ENCODE peak calls at places on chromosomes 4 and X, in four cellular contexts. B is CD8-positive, alpha-beta T cell; D is AG04450; L is progenitor cell of endocrine pancreas. W is an unnamed sample.

GRCh38 chrX:133265331-133265730 is 47.2 kb upstream of the TFDP3 start:
- DNase-seq in B (no peak), D (no peak), L (peak; percentile 53), W (no peak)

GRCh38 chrX:154840856-154841255 is 6.4 kb upstream of the SMIM9 start:
- DNase-seq in B (peak; percentile 16), D (peak; percentile 18), L (no peak), W (peak; percentile 48)

GRCh38 chr4:145818001-145818400 is 120.6 kb downstream of the ZNF827 start:
- DNase-seq in B (no peak), D (no peak), L (no peak), W (no peak)

GRCh38 chr4:70591955-70592582 is at the start of gene AMBN:
- DNase-seq in B (no peak), D (no peak), L (no peak), W (no peak)

GRCh38 chrX:30504309-30504708 is 73.3 kb downstream of the TASL start:
- DNase-seq in B (no peak), D (no peak), L (no peak), W (no peak)

GRCh38 chr4:2630556-2631273 is 94.3 kb downstream of the FAM193A start:
- DNase-seq in B (no peak), D (no peak), L (no peak), W (no peak)

GRCh38 chr4:157994863-157995262 is 178.0 kb downstream of the GASK1B start:
- DNase-seq in B (no peak), D (no peak), L (no peak), W (no peak)

GRCh38 chrX:37746268-37746931 is 33.5 kb upstream of the CYBB start:
- DNase-seq in B (peak; percentile 17), D (no peak), L (no peak), W (no peak)

GRCh38 chrX:72181178-72182125 is at the start of gene PIN4:
- DNase-seq in B (peak; percentile 87), D (peak; percentile 91), L (peak; percentile 69), W (peak; percentile 87)

GRCh38 chrX:105260291-105261043 is 40.0 kb upstream of the TEX13A start:
- DNase-seq in B (no peak), D (no peak), L (no peak), W (no peak)

GRCh38 chrX:115345654-115346014 is 56.1 kb downstream of the LUZP4 start:
- DNase-seq in B (no peak), D (no peak), L (no peak), W (no peak)

GRCh38 chrX:47814853-47815252 is 21.8 kb upstream of the ZNF81 start:
- DNase-seq in B (no peak), D (no peak), L (no peak), W (no peak)

GRCh38 chr4:74157116-74157742 is 689 bp upstream of the MTHFD2L start:
- DNase-seq in B (no peak), D (no peak), L (no peak), W (no peak)

GRCh38 chr4:155419266-155419665 is 42.5 kb upstream of the MAP9 start:
- DNase-seq in B (no peak), D (peak; percentile 56), L (no peak), W (no peak)

GRCh38 chr4:19051751-19052296 is 1030.3 kb upstream of the LCORL start:
- DNase-seq in B (no peak), D (no peak), L (no peak), W (no peak)

GRCh38 chrX:72027024-72027913 is 104.4 kb downstream of the RTL5 start:
- DNase-seq in B (no peak), D (no peak), L (no peak), W (no peak)

GRCh38 chr4:90234916-90235547 is 107.8 kb downstream of the CCSER1 start:
- DNase-seq in B (no peak), D (no peak), L (no peak), W (no peak)

GRCh38 chr4:2320152-2320551 is 58.2 kb upstream of the MXD4 start:
- DNase-seq in B (no peak), D (no peak), L (peak; percentile 6), W (no peak)

GRCh38 chrX:45056428-45057145 is 144.1 kb downstream of the DIPK2B start:
- DNase-seq in B (no peak), D (no peak), L (no peak), W (no peak)

GRCh38 chr4:114116861-114117260 is 137.4 kb upstream of the ARSJ start:
- DNase-seq in B (no peak), D (no peak), L (no peak), W (no peak)

GRCh38 chr4:119039779-119040178 is 95.9 kb upstream of the MYOZ2 start:
- DNase-seq in B (no peak), D (no peak), L (no peak), W (no peak)
- TF ChIP-seq CTCF in B (no peak), D (peak; percentile 25), L (peak; percentile 31), W (peak; percentile 25)

GRCh38 chr4:14264437-14264836 is 636.9 kb upstream of the BOD1L1 start:
- DNase-seq in B (no peak), D (no peak), L (no peak), W (no peak)
- TF ChIP-seq CTCF in B (no peak), D (no peak), L (no peak), W (no peak)

GRCh38 chr4:183444149-183444952 is at the start of gene CDKN2AIP:
- DNase-seq in B (peak; percentile 93), D (peak; percentile 79), L (peak; percentile 87), W (no peak)
- TF ChIP-seq CTCF in B (no peak), D (peak; percentile 5), L (peak; percentile 14), W (peak; percentile 14)

DNA sequence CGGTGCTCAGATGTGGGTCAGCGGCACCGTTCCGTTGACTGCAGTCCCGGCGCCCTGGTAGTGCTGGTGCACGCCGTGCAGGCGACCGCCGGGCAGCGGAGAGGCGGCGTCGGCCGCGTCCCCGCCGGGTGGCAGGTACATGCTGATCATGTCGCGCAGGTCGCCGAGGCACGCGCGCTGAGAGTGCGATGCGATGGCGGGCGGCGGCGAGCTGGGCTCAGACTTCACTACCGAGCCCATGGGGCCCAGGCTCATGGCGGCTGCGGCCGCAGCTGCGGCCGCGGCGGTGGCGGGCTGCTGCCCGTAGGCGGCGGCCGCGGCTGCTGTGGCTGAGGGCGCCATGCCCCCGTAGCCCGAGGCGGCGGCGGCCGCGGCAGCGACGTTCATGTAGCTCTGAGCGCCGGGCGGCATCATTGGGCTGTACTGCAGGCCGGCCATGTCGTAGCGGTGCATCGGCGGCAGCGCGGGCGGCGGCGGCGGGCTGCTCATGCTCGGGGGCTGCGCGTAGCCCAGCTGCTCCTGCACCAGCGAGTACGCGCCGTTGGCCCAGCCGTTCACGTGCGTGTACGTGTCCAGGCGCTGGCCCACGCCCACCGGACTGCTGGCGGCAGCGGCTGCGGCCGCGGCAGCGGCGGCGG is 1.0 kb downstream of the SOX3 start:
- DNase-seq in B (no peak), D (no peak), L (peak; percentile 58), W (no peak)
- TF ChIP-seq CTCF in B (no peak), D (no peak), L (peak; percentile 48), W (no peak)

GRCh38 chr4:154082760-154083530 is 294.1 kb upstream of the SFRP2 start:
- DNase-seq in B (no peak), D (no peak), L (no peak), W (no peak)
- TF ChIP-seq CTCF in B (peak; percentile 14), D (no peak), L (peak; percentile 51), W (peak; percentile 15)

GRCh38 chr4:178481564-178481963 is 1039.3 kb upstream of the AGA start:
- DNase-seq in B (no peak), D (no peak), L (no peak), W (no peak)
- TF ChIP-seq CTCF in B (no peak), D (no peak), L (no peak), W (no peak)

DNA sequence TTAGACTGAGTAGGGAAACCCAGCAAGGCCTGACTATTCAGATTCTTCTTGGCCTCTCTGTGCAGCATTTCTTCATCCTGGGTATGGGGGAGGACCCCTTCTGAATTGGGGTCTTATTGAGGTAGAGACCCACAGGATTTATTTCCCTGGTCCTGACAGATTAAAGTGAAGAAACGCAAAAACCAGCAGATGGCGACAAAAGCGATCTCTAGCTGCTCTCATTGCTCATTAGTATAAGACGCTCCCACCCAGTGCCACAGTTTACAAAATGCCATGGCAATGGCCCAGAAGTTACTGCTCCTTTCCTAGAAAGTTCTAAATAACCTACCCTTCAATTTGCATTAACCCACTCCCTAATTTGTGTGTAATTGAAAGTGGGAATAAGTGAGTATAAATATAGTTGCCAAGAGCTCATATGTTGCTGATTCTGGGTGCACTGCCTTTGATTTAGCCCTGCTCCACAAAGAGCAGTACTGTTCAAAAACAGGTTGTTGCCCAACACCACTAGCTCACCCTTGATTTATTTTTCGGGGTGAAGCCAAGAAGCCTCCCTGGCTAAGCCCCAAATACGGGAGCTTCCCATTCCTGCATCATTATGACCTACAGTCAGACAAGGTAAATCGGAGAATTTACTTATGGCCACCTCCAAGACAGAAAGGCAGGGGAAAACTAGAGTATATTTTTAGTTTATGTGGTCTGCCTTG is 3.7 kb upstream of the BEX4 start:
- DNase-seq in B (peak; percentile 39), D (no peak), L (no peak), W (peak; percentile 25)
- TF ChIP-seq CTCF in B (peak; percentile 41), D (peak; percentile 53), L (peak; percentile 58), W (peak; percentile 78)

DNA sequence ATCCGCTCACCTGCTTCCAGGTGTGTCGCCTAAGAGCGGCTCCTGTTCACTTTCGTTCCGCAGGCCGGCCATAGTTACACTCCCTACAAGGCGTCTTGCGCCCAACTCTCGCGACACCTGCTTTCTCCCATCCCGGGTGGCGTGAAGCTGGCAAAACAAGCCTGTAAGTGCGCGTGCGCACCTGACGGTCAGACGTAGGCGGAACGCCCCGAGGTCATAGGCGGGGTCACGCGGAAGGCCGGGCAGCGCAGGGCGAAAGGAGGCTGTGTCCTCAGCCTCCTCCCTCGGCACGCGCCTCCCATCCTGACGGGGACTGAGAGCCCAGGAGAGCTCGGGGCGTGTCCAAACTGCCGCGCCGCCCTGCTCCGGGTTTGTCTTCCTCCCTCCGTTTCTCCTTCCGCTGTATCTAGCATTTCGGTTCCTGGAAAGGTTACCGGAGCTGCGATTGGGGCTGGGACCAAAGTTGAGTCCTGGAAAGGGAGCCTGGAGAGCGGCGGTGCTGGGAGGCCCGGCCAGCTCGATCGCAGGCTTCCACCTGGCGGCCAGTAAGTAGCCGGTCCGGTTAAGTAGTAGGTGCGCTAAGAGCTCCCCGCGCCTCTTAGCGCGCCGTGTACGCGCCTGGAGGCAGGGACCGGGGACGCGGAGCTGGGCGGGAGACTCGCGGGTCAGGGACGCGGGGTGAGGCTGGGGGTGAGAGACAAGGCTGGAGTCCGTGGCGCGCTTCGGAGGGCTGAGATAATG is at the start of the genes ABHD18 and MFSD8:
- DNase-seq in B (peak; percentile 99), D (peak; percentile 98), L (peak; percentile 98), W (peak; percentile 93)
- TF ChIP-seq CTCF in B (no peak), D (peak; percentile 51), L (peak; percentile 62), W (no peak)

DNA sequence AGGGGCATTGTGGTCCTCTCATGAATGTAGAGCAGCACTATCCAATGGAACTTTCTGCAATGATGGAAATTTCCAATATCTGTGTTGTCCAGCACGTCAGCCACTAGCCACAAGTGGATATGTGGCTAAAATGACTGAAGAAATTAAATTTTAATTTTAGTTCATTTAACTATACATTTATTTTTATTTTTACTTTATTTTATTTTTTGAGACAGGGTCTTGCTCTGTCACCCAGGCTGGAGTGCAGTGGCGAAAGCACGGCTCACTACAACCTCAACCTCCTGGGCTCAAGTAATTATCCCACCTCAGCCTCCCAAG is 13.3 kb upstream of the RBBP7 start:
- DNase-seq in B (no peak), D (no peak), L (no peak), W (no peak)
- TF ChIP-seq CTCF in B (peak; percentile 23), D (no peak), L (no peak), W (peak; percentile 24)

W was measured in Panc1.